ENCODE peak calls at places on chromosome 14, in four cellular contexts. M is endodermal cell, F is mesendoderm, S is neural progenitor cell. K is an unnamed sample.
A peak's percentile ranks its signal among the peaks of the same experiment; 100 is the strongest.

GRCh38 chr14:23302290-23303225 is at the start of gene PPP1R3E:
- DNase-seq in M (peak; percentile 82), S (peak; percentile 84), F (peak; percentile 80), K (peak; percentile 69)

GRCh38 chr14:50260511-50260910 is 29.1 kb upstream of the SOS2 start:
- DNase-seq in M (peak; percentile 56), F (peak; percentile 55), S (peak; percentile 26), K (no peak)

GRCh38 chr14:73236157-73236556 is 1.1 kb upstream of the PAPLN start:
- DNase-seq in M (no peak), F (no peak), S (peak; percentile 50), K (no peak)

GRCh38 chr14:33671556-33671955 is 279.3 kb downstream of the EGLN3 start:
- DNase-seq in S (no peak), F (no peak), M (no peak), K (no peak)

GRCh38 chr14:91303091-91303923 is 58.8 kb upstream of the GPR68 start:
- DNase-seq in F (peak; percentile 99), S (peak; percentile 97), M (peak; percentile 100), K (peak; percentile 100)

GRCh38 chr14:49907186-49907585 is 14.3 kb downstream of the ARF6 start:
- DNase-seq in S (no peak), M (no peak), F (no peak), K (no peak)

GRCh38 chr14:75334191-75335051 is 55.8 kb downstream of the FOS start:
- DNase-seq in F (no peak), M (no peak), S (no peak), K (no peak)

GRCh38 chr14:75011356-75012097 is 8.8 kb downstream of the EIF2B2 start:
- DNase-seq in F (no peak), M (no peak), S (no peak), K (no peak)

GRCh38 chr14:50603565-50603964 is 43.6 kb downstream of the ATL1 start:
- DNase-seq in F (no peak), M (no peak), S (no peak), K (no peak)

GRCh38 chr14:102772781-102773570 is 4.3 kb upstream of the TRAF3 start:
- DNase-seq in S (peak; percentile 45), F (peak; percentile 92), M (peak; percentile 89), K (peak; percentile 89)

GRCh38 chr14:75307700-75308379 is 29.2 kb downstream of the FOS start:
- DNase-seq in S (peak; percentile 95), M (peak; percentile 97), F (peak; percentile 90), K (peak; percentile 90)

GRCh38 chr14:89484445-89484844 is 67.4 kb upstream of the FOXN3 start:
- DNase-seq in F (no peak), S (no peak), M (no peak), K (no peak)

GRCh38 chr14:97101561-97101960 is 304.4 kb downstream of the VRK1 start:
- DNase-seq in F (no peak), M (no peak), S (no peak), K (no peak)

GRCh38 chr14:37032863-37033262 is 139.5 kb downstream of the SLC25A21 start:
- DNase-seq in F (no peak), S (no peak), M (no peak), K (no peak)

GRCh38 chr14:21070083-21070609 is at the start of gene ARHGEF40:
- DNase-seq in S (peak; percentile 84), M (peak; percentile 86), F (peak; percentile 63), K (peak; percentile 50)

GRCh38 chr14:102594514-102595175 is 2.2 kb downstream of the RCOR1 start:
- DNase-seq in S (peak; percentile 65), F (peak; percentile 76), M (peak; percentile 85), K (no peak)

GRCh38 chr14:51865953-51866747 is 5.7 kb downstream of the GNG2 start:
- DNase-seq in M (peak; percentile 79), F (peak; percentile 61), S (no peak), K (no peak)

GRCh38 chr14:71437870-71438269 is 494.4 kb upstream of the RGS6 start:
- DNase-seq in F (no peak), M (no peak), S (no peak), K (no peak)
- H3K9ac ChIP-seq in F (no peak overlapping the region), M (no peak overlapping the region), S (no peak overlapping the region), K (no peak overlapping the region)

GRCh38 chr14:88323520-88324199 is 591 bp upstream of the KCNK10 start:
- DNase-seq in S (peak; percentile 87), M (peak; percentile 87), F (peak; percentile 52), K (peak; percentile 64)

GRCh38 chr14:88325883-88326282 is 2.8 kb upstream of the KCNK10 start:
- DNase-seq in F (no peak), M (no peak), S (no peak), K (no peak)

GRCh38 chr14:88322505-88323085 is 474 bp downstream of the KCNK10 start:
- DNase-seq in M (no peak), S (peak; percentile 20), F (no peak), K (no peak)

GRCh38 chr14:88323086-88323519 is at the start of gene KCNK10:
- DNase-seq in F (no peak), M (no peak), S (peak; percentile 71), K (peak; percentile 36)

GRCh38 chr14:88321692-88322504 is 1.2 kb downstream of the KCNK10 start:
- DNase-seq in F (peak; percentile 12), M (peak; percentile 53), S (peak; percentile 59), K (peak; percentile 35)
- H3K27me3 ChIP-seq in F (peaks cover 50% of the 10 kb centered on the region), M (peaks cover 98% of the 10 kb centered on the region), S (peaks cover 80% of the 10 kb centered on the region), K (peaks cover 43% of the 10 kb centered on the region)

GRCh38 chr14:68247867-68248266 is 428.3 kb downstream of the RAD51B start:
- DNase-seq in M (no peak), S (no peak), F (no peak), K (no peak)

GRCh38 chr14:68244272-68244975 is 424.8 kb downstream of the RAD51B start:
- DNase-seq in S (peak; percentile 65), F (no peak), M (no peak), K (no peak)

GRCh38 chr14:68245146-68246073 is 425.8 kb downstream of the RAD51B start:
- DNase-seq in M (no peak), S (no peak), F (no peak), K (no peak)

GRCh38 chr14:68247281-68247680 is 427.7 kb downstream of the RAD51B start:
- DNase-seq in F (no peak), M (no peak), S (no peak), K (no peak)

DNA sequence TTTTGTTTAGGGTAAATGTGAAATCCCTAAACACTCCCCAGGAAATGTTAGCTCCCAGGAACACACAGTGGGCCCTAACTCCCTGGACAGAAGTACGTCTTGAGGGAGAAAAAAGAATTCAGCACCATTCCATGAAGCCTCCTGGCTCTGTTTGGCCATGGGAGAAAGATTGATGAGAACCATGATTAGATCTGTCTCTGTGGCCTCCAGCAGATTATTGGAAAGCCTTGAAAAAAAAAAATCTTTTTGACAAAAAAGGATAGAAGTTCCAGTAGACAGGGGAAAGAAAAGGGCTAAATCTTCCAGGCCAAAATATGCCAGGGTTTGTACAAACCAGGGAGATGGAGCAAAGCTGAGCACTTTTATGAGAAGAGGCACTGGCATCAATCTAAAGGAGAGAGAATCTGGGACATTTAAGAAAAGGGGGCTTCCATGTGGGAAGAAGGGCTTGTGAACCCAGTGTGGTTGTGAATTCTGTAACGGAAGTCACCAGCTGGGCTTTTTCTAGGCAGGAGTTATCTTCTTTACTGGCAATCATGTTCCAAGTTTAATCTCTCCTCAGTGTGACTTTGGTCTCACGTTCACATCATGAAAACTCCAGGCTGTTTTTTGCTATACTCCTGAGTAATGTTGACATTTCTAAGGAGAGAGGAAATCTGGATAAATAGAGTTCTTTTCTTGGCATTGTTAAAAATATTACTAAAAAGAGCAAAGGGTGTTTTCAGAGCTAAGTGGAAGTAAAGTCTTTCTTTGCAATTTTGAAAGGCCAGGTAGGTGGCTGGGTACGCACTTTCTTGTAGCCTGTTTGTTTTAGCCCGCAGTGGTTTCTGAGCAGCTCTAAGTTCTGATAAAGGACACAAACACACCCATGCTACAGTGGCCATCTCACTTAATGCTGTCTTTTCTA is 426.7 kb downstream of the RAD51B start:
- DNase-seq in M (no peak), S (no peak), F (peak; percentile 49), K (no peak)
- H3K9ac ChIP-seq in M (no peak overlapping the region), S (no peak overlapping the region), F (no peak overlapping the region), K (no peak overlapping the region)

DNA sequence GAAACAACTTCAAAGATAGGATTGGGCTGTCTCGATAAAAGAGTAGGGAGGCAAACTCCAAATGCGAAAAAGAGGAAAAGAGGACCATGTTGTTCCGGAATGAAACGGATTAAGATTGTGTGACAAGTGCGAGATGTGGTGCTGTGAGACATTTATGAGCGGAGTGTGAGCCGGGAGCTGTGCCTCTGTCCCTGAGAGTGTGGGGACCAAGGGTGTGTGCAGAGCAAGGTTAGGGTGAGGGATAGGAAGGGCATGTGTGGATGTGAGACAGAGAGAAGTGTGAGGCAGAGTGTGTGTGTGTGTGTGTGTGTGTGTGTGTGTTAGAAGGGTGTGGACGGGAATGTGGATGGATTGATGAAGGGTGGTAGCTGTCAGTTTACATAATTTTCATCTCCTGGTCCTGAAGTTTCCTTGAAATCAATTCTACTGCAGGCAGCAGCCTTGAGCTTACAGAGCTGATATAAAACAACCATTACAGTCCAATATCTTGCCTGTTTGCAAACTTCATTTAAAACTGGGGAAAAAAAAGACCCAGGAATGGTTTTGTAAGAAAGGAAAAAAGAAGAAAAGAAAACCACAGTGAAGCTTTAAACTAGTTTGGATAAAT is 4.3 kb upstream of the OTX2 start:
- DNase-seq in S (peak; percentile 61), M (peak; percentile 76), F (peak; percentile 67), K (peak; percentile 58)
- H3K27me3 ChIP-seq in S (peaks cover 57% of the 10 kb centered on the region), M (peaks cover 84% of the 10 kb centered on the region), F (peaks cover 19% of the 10 kb centered on the region), K (peaks cover 75% of the 10 kb centered on the region)

DNA sequence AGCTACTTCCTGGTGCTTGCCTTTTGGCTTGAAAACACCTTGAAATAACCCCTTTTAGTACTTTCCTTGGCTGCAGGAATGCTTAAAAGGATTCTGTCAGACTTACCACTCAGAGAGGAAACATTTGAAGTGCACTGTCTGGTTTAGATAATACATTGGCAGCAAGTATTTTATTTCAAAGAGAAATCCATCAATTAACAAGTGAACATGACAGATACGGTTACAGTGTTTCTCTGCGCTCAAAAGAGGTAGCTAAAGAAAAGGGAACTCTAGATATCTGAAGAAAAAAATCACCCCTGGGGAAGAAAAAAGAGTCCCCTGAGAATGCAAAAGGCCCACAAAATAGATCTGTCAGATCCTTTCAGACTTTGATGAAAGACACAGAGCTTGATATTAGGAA is 421.9 kb downstream of the LRFN5 start:
- DNase-seq in M (no peak), F (no peak), S (no peak), K (no peak)
- H3K9ac ChIP-seq in M (no peak overlapping the region), F (no peak overlapping the region), S (no peak overlapping the region), K (no peak overlapping the region)

DNA sequence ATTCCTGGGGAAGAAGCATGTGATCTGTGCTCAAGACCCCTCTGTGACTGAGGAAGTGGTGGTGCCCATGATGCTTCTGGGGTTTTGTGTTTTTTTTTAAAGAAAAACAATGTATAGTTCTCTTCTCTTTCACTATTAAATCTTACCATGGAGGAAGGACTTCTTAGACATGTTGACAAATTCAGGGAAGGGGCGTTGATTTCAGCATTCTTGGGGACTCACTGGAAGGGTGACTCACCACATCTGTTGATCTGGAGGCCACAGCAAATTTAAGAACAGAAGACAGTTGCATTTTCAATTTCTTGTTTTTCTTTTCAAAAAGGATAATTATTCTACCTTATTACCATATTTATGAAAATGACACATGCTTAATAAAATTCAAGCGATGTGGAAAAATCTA is 152.9 kb upstream of the RTL1 start:
- DNase-seq in F (no peak), S (no peak), M (no peak), K (no peak)
- H3K27me3 ChIP-seq in F (no peaks in the 10 kb centered on the region), S (no peaks in the 10 kb centered on the region), M (no peaks in the 10 kb centered on the region), K (no peaks in the 10 kb centered on the region)